ENCODE peak calls at places on chromosome 11, in four cellular contexts. X, K, Y and Z are unnamed samples.

GRCh38 chr11:2102883-2103213 is 36.3 kb downstream of the IGF2 start:
- DNase-seq in X (no peak), K (no peak), Y (no peak), Z (no peak)

GRCh38 chr11:79362358-79362757 is 78.5 kb downstream of the TENM4 start:
- DNase-seq in X (no peak), K (no peak), Y (no peak), Z (no peak)

GRCh38 chr11:64856382-64857227 is 12.2 kb upstream of the CDC42BPG start:
- DNase-seq in X (peak), K (peak), Y (no peak), Z (no peak)

GRCh38 chr11:65565624-65566453 is 4.4 kb upstream of the ZNRD2 start:
- DNase-seq in X (no peak), K (no peak), Y (no peak), Z (no peak)

GRCh38 chr11:61161190-61162091 is at the start of gene VPS37C:
- DNase-seq in X (peak), K (peak), Y (peak), Z (peak)

GRCh38 chr11:6737872-6738466 is 33.8 kb downstream of the OR2AG2 start:
- DNase-seq in X (peak), K (peak), Y (peak), Z (peak)

GRCh38 chr11:108009497-108010360 is 1.0 kb downstream of the CUL5 start:
- DNase-seq in X (peak), K (peak), Y (peak), Z (peak)

GRCh38 chr11:63765688-63766241 is 2.8 kb downstream of the ZFTA start:
- DNase-seq in X (no peak), K (no peak), Y (no peak), Z (no peak)

GRCh38 chr11:32374261-32374711 is 61.1 kb downstream of the WT1 start:
- DNase-seq in X (peak), K (peak), Y (peak), Z (peak)

GRCh38 chr11:17351510-17352176 is at the start of gene NCR3LG1:
- DNase-seq in X (peak), K (peak), Y (peak), Z (peak)

GRCh38 chr11:121374286-121374985 is 77.7 kb upstream of the SORL1 start:
- DNase-seq in X (no peak), K (no peak), Y (no peak), Z (no peak)

GRCh38 chr11:14860511-14860910 is 31.5 kb downstream of the CYP2R1 start:
- DNase-seq in X (no peak), K (no peak), Y (no peak), Z (no peak)

GRCh38 chr11:36509265-36509664 is 807 bp downstream of the TRAF6 start:
- DNase-seq in X (no peak), K (no peak), Y (peak), Z (peak)

GRCh38 chr11:57224537-57224936 is 12.5 kb downstream of the APLNR start:
- DNase-seq in X (no peak), K (no peak), Y (no peak), Z (no peak)

GRCh38 chr11:134524876-134525845 is 113.1 kb upstream of the B3GAT1 start:
- DNase-seq in X (no peak), K (no peak), Y (no peak), Z (no peak)

GRCh38 chr11:27228232-27228631 is 134.8 kb downstream of the CCDC34 start:
- DNase-seq in X (no peak), K (no peak), Y (no peak), Z (no peak)

GRCh38 chr11:12187399-12187798 is 77.0 kb downstream of the MICAL2 start:
- DNase-seq in X (no peak), K (no peak), Y (peak), Z (no peak)

GRCh38 chr11:10204021-10204420 is 90.0 kb downstream of the SBF2 start:
- DNase-seq in X (no peak), K (no peak), Y (no peak), Z (no peak)

GRCh38 chr11:101269390-101269789 is 139.8 kb upstream of the PGR start:
- DNase-seq in X (no peak), K (no peak), Y (no peak), Z (no peak)

GRCh38 chr11:56910046-56910753 is 78.5 kb upstream of the OR5AK2 start:
- DNase-seq in X (no peak), K (no peak), Y (no peak), Z (no peak)

GRCh38 chr11:111097191-111097590 is 148.3 kb upstream of the POU2AF2 start:
- DNase-seq in X (peak), K (no peak), Y (peak), Z (no peak)

GRCh38 chr11:76623171-76623883 is 47.2 kb downstream of the LRRC32 start:
- DNase-seq in X (no peak), K (no peak), Y (peak), Z (no peak)

GRCh38 chr11:7417328-7417727 is 68.0 kb upstream of the OLFML1 start:
- DNase-seq in X (no peak), K (no peak), Y (no peak), Z (no peak)

GRCh38 chr11:66190776-66191175 is 77.7 kb upstream of the RAB1B start:
- DNase-seq in X (no peak), K (no peak), Y (peak), Z (no peak)

GRCh38 chr11:94477644-94478043 is 16.0 kb downstream of the MRE11 start:
- DNase-seq in X (no peak), K (peak), Y (no peak), Z (no peak)

GRCh38 chr11:80632156-80632555 is 1191.3 kb upstream of the TENM4 start:
- DNase-seq in X (no peak), K (no peak), Y (no peak), Z (no peak)
- TF ChIP-seq GABPA in X (no peak), K (no peak), Y (no peak), Z (no peak)

DNA sequence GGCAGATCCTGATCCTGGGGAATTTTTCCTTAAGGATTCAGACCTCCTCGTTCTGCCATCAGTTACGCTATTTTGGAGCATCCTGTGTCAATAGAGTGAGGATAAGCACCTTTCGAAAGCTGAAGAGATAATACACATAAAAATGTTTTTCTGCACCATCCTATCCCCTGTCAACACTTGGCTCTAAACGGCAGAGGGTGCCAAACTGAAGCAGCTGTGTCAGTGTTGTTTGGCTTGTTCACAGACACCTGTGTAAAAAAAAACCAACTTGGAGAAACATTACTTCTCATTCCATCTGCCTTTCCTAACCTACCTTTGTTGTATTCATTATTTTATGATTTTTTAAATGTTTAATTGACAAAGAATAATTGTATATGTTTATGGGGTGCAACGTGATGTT is 417.0 kb upstream of the DDI1 start:
- DNase-seq in X (no peak), K (no peak), Y (no peak), Z (no peak)
- TF ChIP-seq GABPA in X (no peak), K (no peak), Y (no peak), Z (no peak)

GRCh38 chr11:20731676-20732075 is 62.3 kb downstream of the NELL1 start:
- DNase-seq in X (no peak), K (no peak), Y (no peak), Z (no peak)

DNA sequence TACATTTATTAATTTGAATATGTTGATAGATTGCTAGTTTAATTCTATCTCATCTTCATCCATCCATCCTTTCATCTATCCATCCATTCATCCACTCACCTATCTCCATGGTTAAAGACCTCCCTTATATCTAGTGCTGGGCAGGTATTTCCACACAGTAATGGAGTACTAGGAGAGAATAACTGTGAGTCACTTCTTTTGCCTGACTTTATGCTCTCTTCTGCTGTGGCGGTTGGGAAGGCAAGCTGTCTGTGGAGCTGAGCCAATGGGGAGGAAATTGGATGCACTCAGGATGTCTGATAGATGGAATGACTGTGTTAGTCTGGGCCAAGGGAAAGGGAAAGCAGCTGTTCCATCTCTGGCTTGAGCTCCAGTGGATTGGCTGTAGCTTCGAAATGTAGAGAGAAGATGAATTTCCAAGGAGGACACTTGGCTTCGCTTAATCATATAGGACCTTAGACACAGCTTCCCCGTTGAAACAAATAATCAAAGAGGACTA is 60.3 kb downstream of the NELL1 start:
- DNase-seq in X (no peak), K (no peak), Y (no peak), Z (no peak)
- TF ChIP-seq GABPA in X (no peak), K (no peak), Y (no peak), Z (no peak)

GRCh38 chr11:120129570-120129969 is 8.3 kb downstream of the TRIM29 start:
- DNase-seq in X (no peak), K (no peak), Y (no peak), Z (no peak)

GRCh38 chr11:120127236-120127635 is 10.7 kb downstream of the TRIM29 start:
- DNase-seq in X (no peak), K (no peak), Y (no peak), Z (no peak)

GRCh38 chr11:120126543-120126942 is 11.4 kb downstream of the TRIM29 start:
- DNase-seq in X (no peak), K (no peak), Y (peak), Z (no peak)

GRCh38 chr11:120130176-120130980 is 7.5 kb downstream of the TRIM29 start:
- DNase-seq in X (no peak), K (no peak), Y (no peak), Z (no peak)

GRCh38 chr11:120128392-120129172 is 9.3 kb downstream of the TRIM29 start:
- DNase-seq in X (peak), K (no peak), Y (no peak), Z (no peak)
- TF ChIP-seq GABPA in X (no peak), K (no peak), Y (no peak), Z (no peak)

GRCh38 chr11:105000797-105001196 is 22.2 kb downstream of the CASP5 start:
- DNase-seq in X (no peak), K (peak), Y (peak), Z (no peak)
- TF ChIP-seq GABPA in X (no peak), K (no peak), Y (no peak), Z (no peak)

GRCh38 chr11:92932023-92932422 is 37.4 kb upstream of the MTNR1B start:
- DNase-seq in X (no peak), K (no peak), Y (no peak), Z (no peak)
- TF ChIP-seq GABPA in X (no peak), K (no peak), Y (no peak), Z (no peak)